ENCODE peak calls at places on chromosomes 4 and X, in six cellular contexts. K, Y, O, G, V and T are unnamed samples.

GRCh38 chr4:182642831-182643230 is 274.4 kb downstream of the DCTD start:
- DNase-seq in K (no peak), Y (no peak), O (no peak), G (no peak), V (no peak), T (no peak)

GRCh38 chrX:24019448-24019847 is 7.5 kb downstream of the KLHL15 start:
- DNase-seq in K (no peak), Y (no peak), O (no peak), G (no peak), V (no peak), T (no peak)

GRCh38 chrX:137032841-137033773 is 688 bp downstream of the GPR101 start:
- DNase-seq in K (no peak), Y (no peak), O (peak; percentile 12), G (no peak), V (no peak), T (no peak)

GRCh38 chr4:108311313-108311712 is 142.6 kb upstream of the LEF1 start:
- DNase-seq in K (no peak), Y (no peak), O (no peak), G (no peak), V (peak; percentile 14), T (no peak)

GRCh38 chr4:4857809-4858508 is 1.5 kb upstream of the MSX1 start:
- DNase-seq in K (peak; percentile 25), Y (no peak), O (peak; percentile 51), G (no peak), V (no peak), T (no peak)

GRCh38 chr4:108834167-108834566 is 71.3 kb upstream of the ETNPPL start:
- DNase-seq in K (no peak), Y (no peak), O (no peak), G (no peak), V (peak; percentile 17), T (no peak)

GRCh38 chr4:108619372-108620100 is 840 bp upstream of the RPL34 start:
- DNase-seq in K (no peak), Y (no peak), O (peak; percentile 23), G (no peak), V (no peak), T (no peak)

GRCh38 chrX:78543281-78543680 is 115.8 kb downstream of the RTL3 start:
- DNase-seq in K (no peak), Y (no peak), O (no peak), G (no peak), V (no peak), T (no peak)

GRCh38 chrX:40651620-40652223 is 4.4 kb upstream of the CXorf38 start:
- DNase-seq in K (peak; percentile 17), Y (peak; percentile 62), O (peak; percentile 63), G (peak; percentile 38), V (peak; percentile 59), T (peak; percentile 38)

GRCh38 chrX:12441376-12442128 is 303.3 kb downstream of the FRMPD4 start:
- DNase-seq in K (no peak), Y (no peak), O (no peak), G (no peak), V (peak; percentile 2), T (no peak)